ENCODE peak calls at places on chromosome 9, in seven cellular contexts. C is HepG2; V is right atrium auricular region; K is stimulated activated CD8-positive, alpha-beta memory T cell treated with anti-CD3 and anti-CD28 coated beads, Interleukin-12 subunit alpha, Interleukin-12 subunit beta, amount 100 ng/mL, for 4 hours; Z is fibroblast of mammary gland; O is RWPE1; D is stimulated activated CD4-positive, alpha-beta T cell treated with anti-CD3 and anti-CD28 coated beads, Interleukin-15, amount 100 ng/mL, for 24 hours. M is an unnamed sample.
A peak's percentile ranks its signal among the peaks of the same experiment; 100 is the strongest.

GRCh38 chr9:122126340-122127333 is 32.9 kb downstream of the NDUFA8 start:
- DNase-seq in O (peak; percentile 63), C (peak; percentile 35), Z (peak; percentile 13), D (peak; percentile 24), V (no peak), K (no peak), M (no peak)

GRCh38 chr9:105713939-105714331 is 19.6 kb downstream of the TMEM38B start:
- DNase-seq in Z (no peak), V (no peak), D (no peak), C (no peak), O (no peak), K (no peak), M (no peak)

GRCh38 chr9:124449381-124450151 is 685 bp upstream of the ADGRD2 start:
- DNase-seq in C (no peak), Z (no peak), V (no peak), K (no peak), D (no peak), O (no peak), M (no peak)

GRCh38 chr9:129338701-129339445 is 160.8 kb upstream of the IER5L start:
- DNase-seq in Z (peak; percentile 29), V (no peak), D (no peak), C (no peak), O (no peak), K (no peak), M (no peak)

GRCh38 chr9:129174102-129174723 is 3.8 kb downstream of the IER5L start:
- DNase-seq in C (peak; percentile 68), Z (peak; percentile 94), K (peak; percentile 67), V (peak; percentile 94), D (peak; percentile 87), O (peak; percentile 92), M (peak; percentile 98)

GRCh38 chr9:85729882-85730281 is 11.9 kb downstream of the AGTPBP1 start:
- DNase-seq in D (no peak), Z (no peak), V (no peak), K (no peak), O (no peak), C (no peak), M (no peak)

GRCh38 chr9:93577940-93578682 is 1.7 kb downstream of the PHF2 start:
- DNase-seq in D (no peak), K (no peak), V (peak; percentile 62), C (no peak), O (no peak), Z (no peak), M (peak; percentile 91)

GRCh38 chr9:134670851-134671281 is 29.3 kb downstream of the COL5A1 start:
- DNase-seq in Z (no peak), C (no peak), V (no peak), K (no peak), D (no peak), O (no peak), M (no peak)

GRCh38 chr9:134396258-134396742 is 70.0 kb downstream of the RXRA start:
- DNase-seq in Z (no peak), O (no peak), C (no peak), K (peak; percentile 33), D (peak; percentile 74), V (no peak), M (no peak)

GRCh38 chr9:123609844-123610243 is 253.8 kb downstream of the CRB2 start:
- DNase-seq in O (no peak), Z (peak; percentile 30), V (no peak), C (no peak), K (no peak), D (no peak), M (peak; percentile 78)

GRCh38 chr9:70557665-70558419 is 143.4 kb upstream of the KLF9 start:
- DNase-seq in D (no peak), C (no peak), O (no peak), V (no peak), K (no peak), Z (no peak), M (no peak)

GRCh38 chr9:107213561-107214028 is 69.5 kb upstream of the RAD23B start:
- DNase-seq in K (peak; percentile 3), Z (peak; percentile 95), O (peak; percentile 98), V (no peak), D (peak; percentile 36), C (peak; percentile 78), M (no peak)

GRCh38 chr9:121485618-121486531 is 13.8 kb downstream of the GGTA1 start:
- DNase-seq in V (no peak), C (no peak), O (no peak), Z (no peak), D (no peak), K (no peak), M (no peak)

GRCh38 chr9:2570615-2571479 is 50.7 kb upstream of the VLDLR start:
- DNase-seq in D (peak; percentile 51), C (peak; percentile 41), K (peak; percentile 3), V (peak; percentile 93), Z (peak; percentile 79), O (no peak), M (no peak)